ENCODE peak calls at places on chromosomes 6 and 20, in eight cellular contexts. One of them, this sample, is unnamed.

GRCh38 chr20:63942250-63943006 is 13.8 kb downstream of the UCKL1 start:
- DNase-seq in fibroblast of lung: peak
- DNase-seq in choroid plexus epithelial cell: peak
- DNase-seq in IMR-90: peak
- DNase-seq in foreskin fibroblast: peak
- DNase-seq in gastrocnemius medialis: no peak
- DNase-seq in kidney epithelial cell: no peak
- DNase-seq in mammary epithelial cell: peak
- DNase-seq in this sample: no peak

GRCh38 chr6:169536446-169537170 is 165.2 kb downstream of the WDR27 start:
- DNase-seq in fibroblast of lung: peak
- DNase-seq in choroid plexus epithelial cell: peak
- DNase-seq in IMR-90: peak
- DNase-seq in foreskin fibroblast: peak
- DNase-seq in gastrocnemius medialis: no peak
- DNase-seq in kidney epithelial cell: no peak
- DNase-seq in mammary epithelial cell: peak
- DNase-seq in this sample: peak

GRCh38 chr6:119339941-119340456 is 9.6 kb downstream of the MAN1A1 start:
- DNase-seq in fibroblast of lung: no peak
- DNase-seq in choroid plexus epithelial cell: no peak
- DNase-seq in IMR-90: no peak
- DNase-seq in foreskin fibroblast: no peak
- DNase-seq in gastrocnemius medialis: no peak
- DNase-seq in kidney epithelial cell: no peak
- DNase-seq in mammary epithelial cell: no peak
- DNase-seq in this sample: no peak

GRCh38 chr6:144725731-144726522 is 440.8 kb downstream of the UTRN start:
- DNase-seq in fibroblast of lung: no peak
- DNase-seq in choroid plexus epithelial cell: no peak
- DNase-seq in IMR-90: no peak
- DNase-seq in foreskin fibroblast: no peak
- DNase-seq in gastrocnemius medialis: no peak
- DNase-seq in kidney epithelial cell: peak
- DNase-seq in mammary epithelial cell: peak
- DNase-seq in this sample: no peak

GRCh38 chr20:25061103-25061799 is 3.3 kb upstream of the ACSS1 start:
- DNase-seq in fibroblast of lung: no peak
- DNase-seq in choroid plexus epithelial cell: no peak
- DNase-seq in IMR-90: no peak
- DNase-seq in foreskin fibroblast: no peak
- DNase-seq in gastrocnemius medialis: no peak
- DNase-seq in kidney epithelial cell: no peak
- DNase-seq in mammary epithelial cell: no peak
- DNase-seq in this sample: no peak

GRCh38 chr6:37388578-37388977 is 34.8 kb downstream of the RNF8 start:
- DNase-seq in fibroblast of lung: no peak
- DNase-seq in choroid plexus epithelial cell: no peak
- DNase-seq in IMR-90: no peak
- DNase-seq in foreskin fibroblast: no peak
- DNase-seq in gastrocnemius medialis: no peak
- DNase-seq in kidney epithelial cell: no peak
- DNase-seq in mammary epithelial cell: no peak
- DNase-seq in this sample: no peak

GRCh38 chr20:62523473-62524203 is 47.8 kb upstream of the GATA5 start:
- DNase-seq in fibroblast of lung: no peak
- DNase-seq in choroid plexus epithelial cell: no peak
- DNase-seq in IMR-90: no peak
- DNase-seq in foreskin fibroblast: peak
- DNase-seq in gastrocnemius medialis: no peak
- DNase-seq in kidney epithelial cell: no peak
- DNase-seq in mammary epithelial cell: no peak
- DNase-seq in this sample: no peak

GRCh38 chr6:61640463-61640862 is 645.6 kb downstream of the KHDRBS2 start:
- DNase-seq in fibroblast of lung: no peak
- DNase-seq in choroid plexus epithelial cell: no peak
- DNase-seq in IMR-90: no peak
- DNase-seq in foreskin fibroblast: no peak
- DNase-seq in gastrocnemius medialis: no peak
- DNase-seq in kidney epithelial cell: no peak
- DNase-seq in mammary epithelial cell: no peak
- DNase-seq in this sample: no peak

GRCh38 chr20:46218656-46219055 is 89.6 kb downstream of the CDH22 start:
- DNase-seq in fibroblast of lung: no peak
- DNase-seq in choroid plexus epithelial cell: no peak
- DNase-seq in IMR-90: no peak
- DNase-seq in foreskin fibroblast: no peak
- DNase-seq in gastrocnemius medialis: no peak
- DNase-seq in kidney epithelial cell: no peak
- DNase-seq in mammary epithelial cell: no peak
- DNase-seq in this sample: no peak

GRCh38 chr6:148463671-148464070 is 121.0 kb downstream of the SASH1 start:
- DNase-seq in fibroblast of lung: no peak
- DNase-seq in choroid plexus epithelial cell: peak
- DNase-seq in IMR-90: peak
- DNase-seq in foreskin fibroblast: no peak
- DNase-seq in gastrocnemius medialis: no peak
- DNase-seq in kidney epithelial cell: no peak
- DNase-seq in mammary epithelial cell: no peak
- DNase-seq in this sample: no peak

GRCh38 chr6:163180874-163181541 is 233.5 kb upstream of the QKI start:
- DNase-seq in fibroblast of lung: peak
- DNase-seq in choroid plexus epithelial cell: peak
- DNase-seq in IMR-90: no peak
- DNase-seq in foreskin fibroblast: peak
- DNase-seq in gastrocnemius medialis: peak
- DNase-seq in kidney epithelial cell: peak
- DNase-seq in mammary epithelial cell: peak
- DNase-seq in this sample: no peak

GRCh38 chr6:137926207-137926731 is 59.2 kb downstream of the TNFAIP3 start:
- DNase-seq in fibroblast of lung: peak
- DNase-seq in choroid plexus epithelial cell: peak
- DNase-seq in IMR-90: peak
- DNase-seq in foreskin fibroblast: peak
- DNase-seq in gastrocnemius medialis: no peak
- DNase-seq in kidney epithelial cell: peak
- DNase-seq in mammary epithelial cell: peak
- DNase-seq in this sample: peak

GRCh38 chr20:47809561-47809960 is 24.3 kb upstream of the SULF2 start:
- DNase-seq in fibroblast of lung: no peak
- DNase-seq in choroid plexus epithelial cell: no peak
- DNase-seq in IMR-90: no peak
- DNase-seq in foreskin fibroblast: no peak
- DNase-seq in gastrocnemius medialis: no peak
- DNase-seq in kidney epithelial cell: no peak
- DNase-seq in mammary epithelial cell: peak
- DNase-seq in this sample: no peak

GRCh38 chr6:167122041-167122826 is 662 bp upstream of the CCR6 start:
- DNase-seq in fibroblast of lung: no peak
- DNase-seq in choroid plexus epithelial cell: no peak
- DNase-seq in IMR-90: no peak
- DNase-seq in foreskin fibroblast: no peak
- DNase-seq in gastrocnemius medialis: no peak
- DNase-seq in kidney epithelial cell: no peak
- DNase-seq in mammary epithelial cell: no peak
- DNase-seq in this sample: no peak

GRCh38 chr6:111741177-111741952 is 131.9 kb downstream of the FYN start:
- DNase-seq in fibroblast of lung: no peak
- DNase-seq in choroid plexus epithelial cell: no peak
- DNase-seq in IMR-90: no peak
- DNase-seq in foreskin fibroblast: no peak
- DNase-seq in gastrocnemius medialis: no peak
- DNase-seq in kidney epithelial cell: no peak
- DNase-seq in mammary epithelial cell: no peak
- DNase-seq in this sample: no peak

GRCh38 chr6:5082487-5083306 is 2.4 kb upstream of the PPP1R3G start:
- DNase-seq in fibroblast of lung: peak
- DNase-seq in choroid plexus epithelial cell: peak
- DNase-seq in IMR-90: peak
- DNase-seq in foreskin fibroblast: peak
- DNase-seq in gastrocnemius medialis: no peak
- DNase-seq in kidney epithelial cell: peak
- DNase-seq in mammary epithelial cell: peak
- DNase-seq in this sample: peak

GRCh38 chr6:160261991-160262718 is 3.5 kb upstream of the SLC22A2 start:
- DNase-seq in fibroblast of lung: no peak
- DNase-seq in choroid plexus epithelial cell: peak
- DNase-seq in IMR-90: no peak
- DNase-seq in foreskin fibroblast: no peak
- DNase-seq in gastrocnemius medialis: no peak
- DNase-seq in kidney epithelial cell: no peak
- DNase-seq in mammary epithelial cell: no peak
- DNase-seq in this sample: no peak

GRCh38 chr20:57464642-57465211 is 60.2 kb downstream of the CTCFL start:
- DNase-seq in fibroblast of lung: no peak
- DNase-seq in choroid plexus epithelial cell: peak
- DNase-seq in IMR-90: no peak
- DNase-seq in foreskin fibroblast: no peak
- DNase-seq in gastrocnemius medialis: no peak
- DNase-seq in kidney epithelial cell: no peak
- DNase-seq in mammary epithelial cell: peak
- DNase-seq in this sample: no peak
- TF ChIP-seq CTCF in fibroblast of lung: peak
- TF ChIP-seq CTCF in choroid plexus epithelial cell: peak
- TF ChIP-seq CTCF in IMR-90: no peak
- TF ChIP-seq CTCF in foreskin fibroblast: no peak
- TF ChIP-seq CTCF in gastrocnemius medialis: no peak
- TF ChIP-seq CTCF in kidney epithelial cell: no peak
- TF ChIP-seq CTCF in mammary epithelial cell: peak
- TF ChIP-seq CTCF in this sample: peak

GRCh38 chr6:42727084-42727601 is 4.7 kb upstream of the PRPH2 start:
- DNase-seq in fibroblast of lung: peak
- DNase-seq in choroid plexus epithelial cell: peak
- DNase-seq in IMR-90: peak
- DNase-seq in foreskin fibroblast: peak
- DNase-seq in gastrocnemius medialis: no peak
- DNase-seq in kidney epithelial cell: no peak
- DNase-seq in mammary epithelial cell: no peak
- DNase-seq in this sample: no peak
- H3K4me3 ChIP-seq in fibroblast of lung: peak
- H3K4me3 ChIP-seq in choroid plexus epithelial cell: peak
- H3K4me3 ChIP-seq in IMR-90: peak
- H3K4me3 ChIP-seq in foreskin fibroblast: peak
- H3K4me3 ChIP-seq in gastrocnemius medialis: peak
- H3K4me3 ChIP-seq in kidney epithelial cell: peak
- H3K4me3 ChIP-seq in mammary epithelial cell: peak
- H3K4me3 ChIP-seq in this sample: no peak

GRCh38 chr6:189676-190075 is 102.6 kb upstream of the DUSP22 start:
- DNase-seq in fibroblast of lung: no peak
- DNase-seq in choroid plexus epithelial cell: no peak
- DNase-seq in IMR-90: no peak
- DNase-seq in foreskin fibroblast: no peak
- DNase-seq in gastrocnemius medialis: no peak
- DNase-seq in kidney epithelial cell: no peak
- DNase-seq in mammary epithelial cell: no peak
- DNase-seq in this sample: no peak

GRCh38 chr6:188821-189655 is 103.2 kb upstream of the DUSP22 start:
- DNase-seq in fibroblast of lung: peak
- DNase-seq in choroid plexus epithelial cell: peak
- DNase-seq in IMR-90: peak
- DNase-seq in foreskin fibroblast: peak
- DNase-seq in gastrocnemius medialis: peak
- DNase-seq in kidney epithelial cell: peak
- DNase-seq in mammary epithelial cell: peak
- DNase-seq in this sample: peak

GRCh38 chr6:192313-192664 is 100.0 kb upstream of the DUSP22 start:
- DNase-seq in fibroblast of lung: no peak
- DNase-seq in choroid plexus epithelial cell: no peak
- DNase-seq in IMR-90: no peak
- DNase-seq in foreskin fibroblast: no peak
- DNase-seq in gastrocnemius medialis: no peak
- DNase-seq in kidney epithelial cell: no peak
- DNase-seq in mammary epithelial cell: no peak
- DNase-seq in this sample: no peak

GRCh38 chr6:191487-192312 is 100.6 kb upstream of the DUSP22 start:
- DNase-seq in fibroblast of lung: no peak
- DNase-seq in choroid plexus epithelial cell: no peak
- DNase-seq in IMR-90: no peak
- DNase-seq in foreskin fibroblast: no peak
- DNase-seq in gastrocnemius medialis: no peak
- DNase-seq in kidney epithelial cell: no peak
- DNase-seq in mammary epithelial cell: no peak
- DNase-seq in this sample: no peak

GRCh38 chr6:190596-191395 is 101.5 kb upstream of the DUSP22 start:
- DNase-seq in fibroblast of lung: no peak
- DNase-seq in choroid plexus epithelial cell: no peak
- DNase-seq in IMR-90: no peak
- DNase-seq in foreskin fibroblast: no peak
- DNase-seq in gastrocnemius medialis: no peak
- DNase-seq in kidney epithelial cell: no peak
- DNase-seq in mammary epithelial cell: no peak
- DNase-seq in this sample: no peak
- TF ChIP-seq CTCF in fibroblast of lung: no peak
- TF ChIP-seq CTCF in choroid plexus epithelial cell: peak
- TF ChIP-seq CTCF in IMR-90: no peak
- TF ChIP-seq CTCF in foreskin fibroblast: no peak
- TF ChIP-seq CTCF in gastrocnemius medialis: no peak
- TF ChIP-seq CTCF in kidney epithelial cell: no peak
- TF ChIP-seq CTCF in mammary epithelial cell: no peak
- TF ChIP-seq CTCF in this sample: no peak

DNA sequence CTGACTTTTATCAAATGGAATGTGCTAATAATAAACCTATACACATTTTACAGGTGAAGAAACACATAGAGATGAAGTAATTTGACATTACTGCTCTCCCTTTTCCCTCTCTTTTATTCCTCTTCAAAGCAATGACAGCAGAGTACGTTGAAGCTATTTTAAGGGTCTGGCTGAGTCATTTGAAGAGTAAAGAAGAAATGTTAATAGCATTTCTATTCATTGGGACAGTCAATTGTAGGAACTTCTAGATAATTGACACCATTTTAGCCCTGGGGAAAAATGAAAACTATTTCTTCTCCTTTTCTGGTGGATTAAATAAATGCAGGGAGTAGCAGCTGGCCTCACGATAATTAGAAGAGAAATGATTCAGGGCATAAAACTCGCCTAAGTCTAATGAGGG is 48.2 kb downstream of the RIPOR2 start:
- DNase-seq in fibroblast of lung: no peak
- DNase-seq in choroid plexus epithelial cell: no peak
- DNase-seq in IMR-90: no peak
- DNase-seq in foreskin fibroblast: no peak
- DNase-seq in gastrocnemius medialis: no peak
- DNase-seq in kidney epithelial cell: no peak
- DNase-seq in mammary epithelial cell: no peak
- DNase-seq in this sample: no peak
- H3K4me3 ChIP-seq in fibroblast of lung: no peak
- H3K4me3 ChIP-seq in choroid plexus epithelial cell: no peak
- H3K4me3 ChIP-seq in IMR-90: no peak
- H3K4me3 ChIP-seq in foreskin fibroblast: no peak
- H3K4me3 ChIP-seq in gastrocnemius medialis: no peak
- H3K4me3 ChIP-seq in kidney epithelial cell: no peak
- H3K4me3 ChIP-seq in mammary epithelial cell: no peak
- H3K4me3 ChIP-seq in this sample: no peak